ENCODE peak calls at places on chromosomes 1 and 21, in seven cellular contexts. One of them, this sample, is unnamed.

GRCh38 chr1:108080448-108080847 is 115.5 kb upstream of the VAV3 start:
- DNase-seq in cardiac fibroblast: no peak
- DNase-seq in Calu3: no peak
- DNase-seq in LHCN-M2: no peak
- DNase-seq in cardiac muscle cell: no peak
- DNase-seq in fibroblast of the conjunctiva: no peak
- DNase-seq in stimulated activated CD4-positive, alpha-beta T cell treated with anti-CD3 and anti-CD28 coated beads, Interleukin-2, amount 100 ng/mL, for 48 hours: no peak
- DNase-seq in this sample: peak

GRCh38 chr1:75097686-75098085 is 36.5 kb upstream of the LHX8 start:
- DNase-seq in cardiac fibroblast: no peak
- DNase-seq in Calu3: peak
- DNase-seq in LHCN-M2: peak
- DNase-seq in cardiac muscle cell: no peak
- DNase-seq in fibroblast of the conjunctiva: peak
- DNase-seq in stimulated activated CD4-positive, alpha-beta T cell treated with anti-CD3 and anti-CD28 coated beads, Interleukin-2, amount 100 ng/mL, for 48 hours: no peak
- DNase-seq in this sample: no peak

GRCh38 chr1:107171378-107171777 is 30.5 kb downstream of the NTNG1 start:
- DNase-seq in cardiac fibroblast: no peak
- DNase-seq in Calu3: no peak
- DNase-seq in LHCN-M2: no peak
- DNase-seq in cardiac muscle cell: no peak
- DNase-seq in fibroblast of the conjunctiva: no peak
- DNase-seq in stimulated activated CD4-positive, alpha-beta T cell treated with anti-CD3 and anti-CD28 coated beads, Interleukin-2, amount 100 ng/mL, for 48 hours: no peak
- DNase-seq in this sample: no peak

GRCh38 chr1:198970919-198971318 is 332.1 kb downstream of the PTPRC start:
- DNase-seq in cardiac fibroblast: peak
- DNase-seq in Calu3: no peak
- DNase-seq in LHCN-M2: peak
- DNase-seq in cardiac muscle cell: peak
- DNase-seq in fibroblast of the conjunctiva: peak
- DNase-seq in stimulated activated CD4-positive, alpha-beta T cell treated with anti-CD3 and anti-CD28 coated beads, Interleukin-2, amount 100 ng/mL, for 48 hours: no peak
- DNase-seq in this sample: no peak

GRCh38 chr1:188022661-188023060 is 1193.9 kb downstream of the PLA2G4A start:
- DNase-seq in cardiac fibroblast: no peak
- DNase-seq in Calu3: no peak
- DNase-seq in LHCN-M2: no peak
- DNase-seq in cardiac muscle cell: peak
- DNase-seq in fibroblast of the conjunctiva: no peak
- DNase-seq in stimulated activated CD4-positive, alpha-beta T cell treated with anti-CD3 and anti-CD28 coated beads, Interleukin-2, amount 100 ng/mL, for 48 hours: no peak
- DNase-seq in this sample: no peak

GRCh38 chr1:53402891-53403655 is 56.1 kb upstream of the DMRTB1 start:
- DNase-seq in cardiac fibroblast: no peak
- DNase-seq in Calu3: no peak
- DNase-seq in LHCN-M2: no peak
- DNase-seq in cardiac muscle cell: no peak
- DNase-seq in fibroblast of the conjunctiva: no peak
- DNase-seq in stimulated activated CD4-positive, alpha-beta T cell treated with anti-CD3 and anti-CD28 coated beads, Interleukin-2, amount 100 ng/mL, for 48 hours: no peak
- DNase-seq in this sample: no peak

GRCh38 chr1:200901796-200902444 is 7.2 kb downstream of the INAVA start:
- DNase-seq in cardiac fibroblast: no peak
- DNase-seq in Calu3: no peak
- DNase-seq in LHCN-M2: no peak
- DNase-seq in cardiac muscle cell: no peak
- DNase-seq in fibroblast of the conjunctiva: no peak
- DNase-seq in stimulated activated CD4-positive, alpha-beta T cell treated with anti-CD3 and anti-CD28 coated beads, Interleukin-2, amount 100 ng/mL, for 48 hours: no peak
- DNase-seq in this sample: no peak

GRCh38 chr1:21262282-21263051 is 27.8 kb downstream of the ECE1 start:
- DNase-seq in cardiac fibroblast: peak
- DNase-seq in Calu3: peak
- DNase-seq in LHCN-M2: peak
- DNase-seq in cardiac muscle cell: peak
- DNase-seq in fibroblast of the conjunctiva: peak
- DNase-seq in stimulated activated CD4-positive, alpha-beta T cell treated with anti-CD3 and anti-CD28 coated beads, Interleukin-2, amount 100 ng/mL, for 48 hours: no peak
- DNase-seq in this sample: no peak

GRCh38 chr1:245116131-245116530 is 38.7 kb upstream of the KIF26B start:
- DNase-seq in cardiac fibroblast: no peak
- DNase-seq in Calu3: no peak
- DNase-seq in LHCN-M2: no peak
- DNase-seq in cardiac muscle cell: no peak
- DNase-seq in fibroblast of the conjunctiva: no peak
- DNase-seq in stimulated activated CD4-positive, alpha-beta T cell treated with anti-CD3 and anti-CD28 coated beads, Interleukin-2, amount 100 ng/mL, for 48 hours: no peak
- DNase-seq in this sample: no peak

GRCh38 chr1:85975770-85976386 is 180.7 kb downstream of the COL24A1 start:
- DNase-seq in cardiac fibroblast: no peak
- DNase-seq in Calu3: no peak
- DNase-seq in LHCN-M2: no peak
- DNase-seq in cardiac muscle cell: no peak
- DNase-seq in fibroblast of the conjunctiva: no peak
- DNase-seq in stimulated activated CD4-positive, alpha-beta T cell treated with anti-CD3 and anti-CD28 coated beads, Interleukin-2, amount 100 ng/mL, for 48 hours: no peak
- DNase-seq in this sample: no peak

GRCh38 chr1:40276122-40276521 is 18.1 kb downstream of the ZMPSTE24 start:
- DNase-seq in cardiac fibroblast: no peak
- DNase-seq in Calu3: no peak
- DNase-seq in LHCN-M2: no peak
- DNase-seq in cardiac muscle cell: no peak
- DNase-seq in fibroblast of the conjunctiva: no peak
- DNase-seq in stimulated activated CD4-positive, alpha-beta T cell treated with anti-CD3 and anti-CD28 coated beads, Interleukin-2, amount 100 ng/mL, for 48 hours: no peak
- DNase-seq in this sample: no peak

GRCh38 chr1:181486098-181486420 is 2.7 kb downstream of the CACNA1E start:
- DNase-seq in cardiac fibroblast: no peak
- DNase-seq in Calu3: no peak
- DNase-seq in LHCN-M2: no peak
- DNase-seq in cardiac muscle cell: no peak
- DNase-seq in fibroblast of the conjunctiva: no peak
- DNase-seq in stimulated activated CD4-positive, alpha-beta T cell treated with anti-CD3 and anti-CD28 coated beads, Interleukin-2, amount 100 ng/mL, for 48 hours: no peak
- DNase-seq in this sample: no peak

GRCh38 chr1:166133276-166133841 is 33.4 kb downstream of the FAM78B start:
- DNase-seq in cardiac fibroblast: peak
- DNase-seq in Calu3: peak
- DNase-seq in LHCN-M2: no peak
- DNase-seq in cardiac muscle cell: peak
- DNase-seq in fibroblast of the conjunctiva: no peak
- DNase-seq in stimulated activated CD4-positive, alpha-beta T cell treated with anti-CD3 and anti-CD28 coated beads, Interleukin-2, amount 100 ng/mL, for 48 hours: peak
- DNase-seq in this sample: no peak

GRCh38 chr21:16195896-16196443 is 466.2 kb downstream of the USP25 start:
- DNase-seq in cardiac fibroblast: peak
- DNase-seq in Calu3: no peak
- DNase-seq in LHCN-M2: peak
- DNase-seq in cardiac muscle cell: peak
- DNase-seq in fibroblast of the conjunctiva: no peak
- DNase-seq in stimulated activated CD4-positive, alpha-beta T cell treated with anti-CD3 and anti-CD28 coated beads, Interleukin-2, amount 100 ng/mL, for 48 hours: no peak
- DNase-seq in this sample: no peak

GRCh38 chr1:16145988-16146887 is 9.6 kb downstream of the EPHA2 start:
- DNase-seq in cardiac fibroblast: peak
- DNase-seq in Calu3: peak
- DNase-seq in LHCN-M2: peak
- DNase-seq in cardiac muscle cell: peak
- DNase-seq in fibroblast of the conjunctiva: peak
- DNase-seq in stimulated activated CD4-positive, alpha-beta T cell treated with anti-CD3 and anti-CD28 coated beads, Interleukin-2, amount 100 ng/mL, for 48 hours: no peak
- DNase-seq in this sample: no peak

GRCh38 chr1:26317612-26318337 is at the start of gene CD52:
- DNase-seq in cardiac fibroblast: no peak
- DNase-seq in Calu3: no peak
- DNase-seq in LHCN-M2: no peak
- DNase-seq in cardiac muscle cell: no peak
- DNase-seq in fibroblast of the conjunctiva: no peak
- DNase-seq in stimulated activated CD4-positive, alpha-beta T cell treated with anti-CD3 and anti-CD28 coated beads, Interleukin-2, amount 100 ng/mL, for 48 hours: peak
- DNase-seq in this sample: peak

GRCh38 chr1:37940299-37940947 is 6.4 kb downstream of the INPP5B start:
- DNase-seq in cardiac fibroblast: no peak
- DNase-seq in Calu3: no peak
- DNase-seq in LHCN-M2: no peak
- DNase-seq in cardiac muscle cell: no peak
- DNase-seq in fibroblast of the conjunctiva: no peak
- DNase-seq in stimulated activated CD4-positive, alpha-beta T cell treated with anti-CD3 and anti-CD28 coated beads, Interleukin-2, amount 100 ng/mL, for 48 hours: no peak
- DNase-seq in this sample: no peak

GRCh38 chr1:167642501-167642826 is 12.4 kb downstream of the RCSD1 start:
- DNase-seq in cardiac fibroblast: no peak
- DNase-seq in Calu3: no peak
- DNase-seq in LHCN-M2: no peak
- DNase-seq in cardiac muscle cell: no peak
- DNase-seq in fibroblast of the conjunctiva: no peak
- DNase-seq in stimulated activated CD4-positive, alpha-beta T cell treated with anti-CD3 and anti-CD28 coated beads, Interleukin-2, amount 100 ng/mL, for 48 hours: no peak
- DNase-seq in this sample: no peak

GRCh38 chr1:27122652-27123051 is 32.3 kb downstream of the SLC9A1 start:
- DNase-seq in cardiac fibroblast: peak
- DNase-seq in Calu3: peak
- DNase-seq in LHCN-M2: peak
- DNase-seq in cardiac muscle cell: peak
- DNase-seq in fibroblast of the conjunctiva: no peak
- DNase-seq in stimulated activated CD4-positive, alpha-beta T cell treated with anti-CD3 and anti-CD28 coated beads, Interleukin-2, amount 100 ng/mL, for 48 hours: no peak
- DNase-seq in this sample: no peak

GRCh38 chr1:66298427-66298826 is 235.5 kb upstream of the SGIP1 start:
- DNase-seq in cardiac fibroblast: no peak
- DNase-seq in Calu3: peak
- DNase-seq in LHCN-M2: no peak
- DNase-seq in cardiac muscle cell: no peak
- DNase-seq in fibroblast of the conjunctiva: no peak
- DNase-seq in stimulated activated CD4-positive, alpha-beta T cell treated with anti-CD3 and anti-CD28 coated beads, Interleukin-2, amount 100 ng/mL, for 48 hours: no peak
- DNase-seq in this sample: no peak

GRCh38 chr1:24318238-24318987 is 744 bp upstream of the GRHL3 start:
- DNase-seq in cardiac fibroblast: peak
- DNase-seq in Calu3: no peak
- DNase-seq in LHCN-M2: peak
- DNase-seq in cardiac muscle cell: peak
- DNase-seq in fibroblast of the conjunctiva: no peak
- DNase-seq in stimulated activated CD4-positive, alpha-beta T cell treated with anti-CD3 and anti-CD28 coated beads, Interleukin-2, amount 100 ng/mL, for 48 hours: no peak
- DNase-seq in this sample: no peak

GRCh38 chr1:12001249-12001917 is 17.9 kb upstream of the MIIP start:
- DNase-seq in cardiac fibroblast: peak
- DNase-seq in Calu3: no peak
- DNase-seq in LHCN-M2: no peak
- DNase-seq in cardiac muscle cell: peak
- DNase-seq in fibroblast of the conjunctiva: peak
- DNase-seq in stimulated activated CD4-positive, alpha-beta T cell treated with anti-CD3 and anti-CD28 coated beads, Interleukin-2, amount 100 ng/mL, for 48 hours: peak
- DNase-seq in this sample: no peak

GRCh38 chr1:175555266-175555665 is 188.1 kb downstream of the TNR start:
- DNase-seq in cardiac fibroblast: no peak
- DNase-seq in Calu3: no peak
- DNase-seq in LHCN-M2: no peak
- DNase-seq in cardiac muscle cell: peak
- DNase-seq in fibroblast of the conjunctiva: no peak
- DNase-seq in stimulated activated CD4-positive, alpha-beta T cell treated with anti-CD3 and anti-CD28 coated beads, Interleukin-2, amount 100 ng/mL, for 48 hours: no peak
- DNase-seq in this sample: no peak

GRCh38 chr1:43439781-43440180 is 13.9 kb downstream of the HYI start:
- DNase-seq in cardiac fibroblast: no peak
- DNase-seq in Calu3: no peak
- DNase-seq in LHCN-M2: no peak
- DNase-seq in cardiac muscle cell: no peak
- DNase-seq in fibroblast of the conjunctiva: no peak
- DNase-seq in stimulated activated CD4-positive, alpha-beta T cell treated with anti-CD3 and anti-CD28 coated beads, Interleukin-2, amount 100 ng/mL, for 48 hours: no peak
- DNase-seq in this sample: no peak

GRCh38 chr21:16942703-16943102 is 570.1 kb upstream of the CXADR start:
- DNase-seq in cardiac fibroblast: peak
- DNase-seq in Calu3: peak
- DNase-seq in LHCN-M2: peak
- DNase-seq in cardiac muscle cell: peak
- DNase-seq in fibroblast of the conjunctiva: peak
- DNase-seq in stimulated activated CD4-positive, alpha-beta T cell treated with anti-CD3 and anti-CD28 coated beads, Interleukin-2, amount 100 ng/mL, for 48 hours: no peak
- DNase-seq in this sample: no peak

GRCh38 chr1:211639500-211640361 is 35.7 kb downstream of the NEK2 start:
- DNase-seq in cardiac fibroblast: peak
- DNase-seq in Calu3: no peak
- DNase-seq in LHCN-M2: peak
- DNase-seq in cardiac muscle cell: peak
- DNase-seq in fibroblast of the conjunctiva: peak
- DNase-seq in stimulated activated CD4-positive, alpha-beta T cell treated with anti-CD3 and anti-CD28 coated beads, Interleukin-2, amount 100 ng/mL, for 48 hours: no peak
- DNase-seq in this sample: no peak